ENCODE peak calls at places on chromosomes 6 and 20, in six cellular contexts. V, I, Y, M, U and R are unnamed samples.

GRCh38 chr20:41011551-41012067 is 17.0 kb upstream of the TOP1 start:
- DNase-seq in V (no peak), I (no peak), Y (no peak), M (no peak), U (no peak), R (no peak)

GRCh38 chr20:45311589-45312211 is 3.6 kb upstream of the MATN4 start:
- DNase-seq in V (no peak), I (no peak), Y (peak), M (peak), U (peak), R (peak)

GRCh38 chr6:148335582-148335981 is 7.1 kb upstream of the SASH1 start:
- DNase-seq in V (no peak), I (no peak), Y (peak), M (peak), U (peak), R (peak)

GRCh38 chr6:5723905-5724691 is 282.6 kb downstream of the NRN1 start:
- DNase-seq in V (no peak), I (peak), Y (no peak), M (no peak), U (no peak), R (no peak)

GRCh38 chr6:93684339-93684738 is 265.0 kb upstream of the EPHA7 start:
- DNase-seq in V (no peak), I (no peak), Y (no peak), M (no peak), U (no peak), R (no peak)

GRCh38 chr6:129621252-129621651 is 88.7 kb downstream of the ARHGAP18 start:
- DNase-seq in V (peak), I (no peak), Y (no peak), M (no peak), U (peak), R (no peak)

GRCh38 chr6:117840541-117840983 is 66.5 kb upstream of the SLC35F1 start:
- DNase-seq in V (no peak), I (no peak), Y (peak), M (peak), U (peak), R (peak)

GRCh38 chr6:47743744-47744143 is 38.1 kb upstream of the OPN5 start:
- DNase-seq in V (no peak), I (no peak), Y (peak), M (peak), U (no peak), R (no peak)

GRCh38 chr20:19832875-19833274 is 74.8 kb downstream of the RIN2 start:
- DNase-seq in V (no peak), I (no peak), Y (no peak), M (no peak), U (no peak), R (no peak)